ENCODE peak calls at places on chromosomes 11 and 22, in four cellular contexts. A is tibial nerve; L is effector CD4-positive, alpha-beta T cell; Z is GM13976. Q is an unnamed sample.

GRCh38 chr22:43945632-43946390 is 9.4 kb upstream of the SAMM50 start:
- DNase-seq in L (peak; percentile 51), A (no peak), Z (peak; percentile 86), Q (peak; percentile 9)

GRCh38 chr11:35815556-35816315 is 128.1 kb upstream of the LDLRAD3 start:
- DNase-seq in L (no peak), A (no peak), Z (no peak), Q (no peak)

GRCh38 chr22:42111798-42112197 is 18.8 kb downstream of the CYP2D6 start:
- DNase-seq in L (no peak), Z (no peak), A (no peak), Q (no peak)

GRCh38 chr11:7673724-7674434 is 579 bp upstream of the CYB5R2 start:
- DNase-seq in A (no peak), Z (peak; percentile 75), L (no peak), Q (no peak)

GRCh38 chr11:126403039-126403438 is 47.6 kb downstream of the ST3GAL4 start:
- DNase-seq in A (peak; percentile 52), L (no peak), Z (no peak), Q (no peak)

GRCh38 chr22:23828800-23829680 is 9.8 kb downstream of the DERL3 start:
- DNase-seq in Z (no peak), L (no peak), A (no peak), Q (no peak)

GRCh38 chr11:126519653-126520573 is 164.4 kb downstream of the ST3GAL4 start:
- DNase-seq in A (no peak), L (no peak), Z (no peak), Q (no peak)

GRCh38 chr11:6721343-6721742 is 38.2 kb upstream of the MRPL17 start:
- DNase-seq in Z (no peak), A (no peak), L (no peak), Q (no peak)

GRCh38 chr11:10455637-10456487 is 798 bp downstream of the AMPD3 start:
- DNase-seq in A (no peak), Z (peak; percentile 85), L (peak; percentile 73), Q (peak; percentile 56)

GRCh38 chr11:126948563-126948962 is 52.0 kb downstream of the KIRREL3 start:
- DNase-seq in L (no peak), A (no peak), Z (no peak), Q (no peak)

GRCh38 chr22:29689201-29689871 is 30.5 kb upstream of the CABP7 start:
- DNase-seq in Z (no peak), L (no peak), A (no peak), Q (no peak)

GRCh38 chr11:84648413-84648812 is 978.7 kb downstream of the DLG2 start:
- DNase-seq in A (no peak), L (no peak), Z (no peak), Q (peak; percentile 22)

GRCh38 chr22:46984751-46985506 is 222.5 kb downstream of the TBC1D22A start:
- DNase-seq in A (no peak), L (no peak), Z (no peak), Q (peak; percentile 91)

GRCh38 chr11:126585388-126586302 is 230.2 kb downstream of the ST3GAL4 start:
- DNase-seq in A (peak; percentile 33), L (no peak), Z (no peak), Q (peak; percentile 87)

GRCh38 chr11:129992161-129992944 is 10.3 kb downstream of the PRDM10 start:
- DNase-seq in L (peak; percentile 31), A (no peak), Z (peak; percentile 62), Q (peak; percentile 60)

GRCh38 chr11:19725379-19726079 is 12.9 kb downstream of the NAV2 start:
- DNase-seq in L (no peak), Z (no peak), A (no peak), Q (no peak)

GRCh38 chr11:2466869-2467694 is 22.3 kb downstream of the KCNQ1 start:
- DNase-seq in Z (peak; percentile 87), L (peak; percentile 35), A (no peak), Q (no peak)

GRCh38 chr11:43943931-43944751 is 1.7 kb downstream of the C11orf96 start:
- DNase-seq in A (no peak), L (no peak), Z (no peak), Q (no peak)

GRCh38 chr22:21444701-21445436 is 22.3 kb upstream of the TMEM191C start:
- DNase-seq in Z (no peak), L (no peak), A (peak; percentile 6), Q (no peak)

GRCh38 chr11:77069336-77069968 is 2.7 kb downstream of the CAPN5 start:
- DNase-seq in Z (peak; percentile 21), A (no peak), L (no peak), Q (no peak)

GRCh38 chr22:42303304-42304020 is 33.0 kb upstream of the TCF20 start:
- DNase-seq in Z (no peak), A (no peak), L (no peak), Q (no peak)

GRCh38 chr22:45483918-45484499 is 18.7 kb upstream of the FBLN1 start:
- DNase-seq in Z (no peak), L (no peak), A (no peak), Q (no peak)

GRCh38 chr11:13015753-13016152 is 6.6 kb downstream of the RASSF10 start:
- DNase-seq in A (no peak), Z (no peak), L (no peak), Q (no peak)

GRCh38 chr11:118263694-118264567 is at the start of gene MPZL2:
- DNase-seq in L (no peak), Z (no peak), A (no peak), Q (no peak)

GRCh38 chr11:62602141-62603071 is 741 bp upstream of the MTA2 start:
- DNase-seq in Z (peak; percentile 60), A (peak; percentile 55), L (peak; percentile 15), Q (peak; percentile 62)

GRCh38 chr11:47507016-47507631 is 45.8 kb downstream of the CELF1 start:
- DNase-seq in L (no peak), A (no peak), Z (peak; percentile 27), Q (no peak)

GRCh38 chr11:128516886-128517285 is 70.5 kb downstream of the ETS1 start:
- DNase-seq in L (no peak), A (no peak), Z (no peak), Q (no peak)

GRCh38 chr11:62148271-62148980 is 24.6 kb downstream of the INCENP start:
- DNase-seq in L (no peak), A (no peak), Z (no peak), Q (no peak)

GRCh38 chr11:126561327-126561893 is 205.9 kb downstream of the ST3GAL4 start:
- DNase-seq in A (no peak), L (no peak), Z (peak; percentile 58), Q (no peak)

GRCh38 chr22:38303974-38304373 is 13.3 kb downstream of the CSNK1E start:
- DNase-seq in L (no peak), Z (no peak), A (no peak), Q (no peak)

GRCh38 chr22:36472689-36473088 is 8.8 kb downstream of the TXN2 start:
- DNase-seq in Z (no peak), L (no peak), A (no peak), Q (no peak)

GRCh38 chr11:9688716-9689511 is 25.0 kb downstream of the SWAP70 start:
- DNase-seq in A (no peak), Z (peak; percentile 23), L (no peak), Q (no peak)

GRCh38 chr11:30257058-30257457 is 26.2 kb downstream of the FSHB start:
- DNase-seq in Z (no peak), A (no peak), L (no peak), Q (no peak)